ENCODE peak calls at places on chromosome 20, in four cellular contexts. T, G, E and U are unnamed samples.

GRCh38 chr20:12928755-12929401 is 79.9 kb upstream of the SPTLC3 start:
- DNase-seq in T (peak; percentile 93), G (peak; percentile 42), E (no peak), U (peak; percentile 91)

GRCh38 chr20:38073307-38074010 is 39.9 kb downstream of the RPRD1B start:
- DNase-seq in T (peak; percentile 98), G (peak; percentile 93), E (peak; percentile 72), U (peak; percentile 64)

GRCh38 chr20:43985608-43986316 is 71.1 kb downstream of the TOX2 start:
- DNase-seq in T (no peak), G (no peak), E (no peak), U (no peak)

GRCh38 chr20:44705364-44706094 is 9.6 kb upstream of the CCN5 start:
- DNase-seq in T (no peak), G (no peak), E (no peak), U (no peak)

GRCh38 chr20:19003759-19004336 is 190.3 kb downstream of the SCP2D1 start:
- DNase-seq in T (no peak), G (no peak), E (no peak), U (no peak)

GRCh38 chr20:57880155-57880648 is 170.4 kb upstream of the PMEPA1 start:
- DNase-seq in T (peak; percentile 33), G (no peak), E (no peak), U (no peak)

GRCh38 chr20:37526839-37527637 is 638 bp downstream of the BLCAP start:
- DNase-seq in T (peak; percentile 30), G (no peak), E (no peak), U (peak; percentile 28)

GRCh38 chr20:59813948-59814834 is 119.2 kb downstream of the SYCP2 start:
- DNase-seq in T (no peak), G (no peak), E (no peak), U (no peak)

GRCh38 chr20:57301026-57301425 is 28.6 kb upstream of the SPO11 start:
- DNase-seq in T (no peak), G (no peak), E (no peak), U (no peak)

GRCh38 chr20:46624941-46625340 is 26.3 kb downstream of the SLC13A3 start:
- DNase-seq in T (no peak), G (no peak), E (no peak), U (no peak)

GRCh38 chr20:13525225-13525940 is 113.3 kb downstream of the TASP1 start:
- DNase-seq in T (peak; percentile 79), G (peak; percentile 85), E (no peak), U (peak; percentile 97)

GRCh38 chr20:44390280-44390679 is 34.8 kb downstream of the HNF4A start:
- DNase-seq in T (no peak), G (no peak), E (no peak), U (no peak)

GRCh38 chr20:3716195-3716834 is 3.9 kb upstream of the SIGLEC1 start:
- DNase-seq in T (peak; percentile 34), G (no peak), E (peak; percentile 59), U (peak; percentile 26)

GRCh38 chr20:33896509-33896908 is 85.4 kb downstream of the CHMP4B start:
- DNase-seq in T (peak; percentile 72), G (no peak), E (no peak), U (no peak)

GRCh38 chr20:52859156-52859887 is 112.8 kb upstream of the TSHZ2 start:
- DNase-seq in T (peak; percentile 87), G (no peak), E (peak; percentile 41), U (peak; percentile 86)

DNA sequence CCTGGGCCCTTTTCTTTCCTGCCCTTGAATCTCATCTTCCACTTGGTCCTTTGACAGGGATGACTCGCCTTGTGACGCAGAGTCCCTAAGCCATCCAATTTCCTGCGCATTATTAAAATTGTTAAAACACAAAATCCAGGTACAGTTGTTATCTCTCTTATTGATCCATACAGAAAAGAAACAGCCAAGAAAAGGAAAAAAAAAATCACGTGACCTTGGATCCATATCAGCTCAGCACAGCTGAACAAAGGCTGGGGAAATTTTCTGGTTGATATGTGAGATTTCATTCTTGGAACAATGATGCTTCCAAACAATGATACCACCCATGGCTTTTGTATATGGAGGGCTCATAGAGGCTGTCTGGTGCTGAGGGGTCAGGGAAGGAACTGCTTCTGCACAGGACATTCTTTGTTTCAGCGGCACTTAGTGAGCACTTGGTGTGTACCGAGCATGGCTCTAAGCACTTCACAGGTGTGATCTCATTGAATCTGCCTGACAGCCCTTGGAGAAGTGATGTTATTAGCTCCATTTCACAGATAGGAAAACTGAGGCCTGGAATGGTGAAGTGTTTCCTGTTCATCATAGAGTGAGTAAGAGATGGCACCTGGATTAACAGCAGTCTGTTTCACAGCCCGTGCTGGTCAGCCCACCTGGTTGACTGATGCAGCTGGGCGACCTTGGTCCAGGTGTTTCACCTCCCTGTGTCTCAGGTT is 155.0 kb upstream of the SULF2 start:
- DNase-seq in T (no peak), G (no peak), E (no peak), U (no peak)
- H3K27me3 ChIP-seq in T (no peaks in the 10 kb centered on the region), G (no peaks in the 10 kb centered on the region), E (no peaks in the 10 kb centered on the region), U (no peaks in the 10 kb centered on the region)

GRCh38 chr20:63000036-63000435 is 6.7 kb downstream of the BHLHE23 start:
- DNase-seq in T (no peak), G (no peak), E (no peak), U (no peak)
- H3K27me3 ChIP-seq in T (peaks cover 44% of the 10 kb centered on the region), G (peaks cover 68% of the 10 kb centered on the region), E (peaks cover 89% of the 10 kb centered on the region), U (peaks cover 23% of the 10 kb centered on the region)

DNA sequence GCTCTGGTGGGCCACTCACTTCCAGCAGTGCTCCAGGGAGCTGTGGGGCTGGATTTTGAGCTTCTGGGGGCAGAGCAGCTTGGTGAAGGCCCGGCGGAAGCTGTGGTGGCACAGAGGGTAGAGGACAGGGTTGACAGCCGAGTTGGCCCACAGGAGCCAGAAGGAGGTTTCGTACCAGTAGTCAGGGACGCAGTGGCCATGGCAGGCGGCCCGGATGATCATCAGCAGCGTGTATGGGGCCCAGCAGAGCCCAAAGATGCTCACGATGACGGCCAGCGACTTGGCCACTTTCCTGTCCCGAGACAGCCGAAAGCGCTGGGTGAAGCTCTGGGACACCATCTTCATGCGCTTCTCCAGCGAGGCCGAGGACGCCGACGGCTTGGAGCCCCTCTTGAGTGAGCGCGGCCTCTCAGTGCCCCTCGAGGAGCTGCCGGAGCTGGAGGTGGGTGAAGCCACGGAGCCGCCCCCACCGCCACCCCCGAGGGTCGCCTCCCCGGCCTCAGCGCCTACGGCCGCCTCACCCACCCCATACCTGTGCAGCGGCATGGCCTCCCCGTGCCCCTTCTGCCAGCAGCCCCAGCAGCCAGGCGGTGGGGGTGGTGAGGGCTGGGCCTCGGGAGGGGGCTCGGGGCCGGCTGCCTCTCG is 4.0 kb downstream of the HRH3 start:
- DNase-seq in T (no peak), G (no peak), E (no peak), U (no peak)
- H3K27me3 ChIP-seq in T (peaks cover 30% of the 10 kb centered on the region), G (peaks cover 55% of the 10 kb centered on the region), E (peaks cover 76% of the 10 kb centered on the region), U (peaks cover 35% of the 10 kb centered on the region)

DNA sequence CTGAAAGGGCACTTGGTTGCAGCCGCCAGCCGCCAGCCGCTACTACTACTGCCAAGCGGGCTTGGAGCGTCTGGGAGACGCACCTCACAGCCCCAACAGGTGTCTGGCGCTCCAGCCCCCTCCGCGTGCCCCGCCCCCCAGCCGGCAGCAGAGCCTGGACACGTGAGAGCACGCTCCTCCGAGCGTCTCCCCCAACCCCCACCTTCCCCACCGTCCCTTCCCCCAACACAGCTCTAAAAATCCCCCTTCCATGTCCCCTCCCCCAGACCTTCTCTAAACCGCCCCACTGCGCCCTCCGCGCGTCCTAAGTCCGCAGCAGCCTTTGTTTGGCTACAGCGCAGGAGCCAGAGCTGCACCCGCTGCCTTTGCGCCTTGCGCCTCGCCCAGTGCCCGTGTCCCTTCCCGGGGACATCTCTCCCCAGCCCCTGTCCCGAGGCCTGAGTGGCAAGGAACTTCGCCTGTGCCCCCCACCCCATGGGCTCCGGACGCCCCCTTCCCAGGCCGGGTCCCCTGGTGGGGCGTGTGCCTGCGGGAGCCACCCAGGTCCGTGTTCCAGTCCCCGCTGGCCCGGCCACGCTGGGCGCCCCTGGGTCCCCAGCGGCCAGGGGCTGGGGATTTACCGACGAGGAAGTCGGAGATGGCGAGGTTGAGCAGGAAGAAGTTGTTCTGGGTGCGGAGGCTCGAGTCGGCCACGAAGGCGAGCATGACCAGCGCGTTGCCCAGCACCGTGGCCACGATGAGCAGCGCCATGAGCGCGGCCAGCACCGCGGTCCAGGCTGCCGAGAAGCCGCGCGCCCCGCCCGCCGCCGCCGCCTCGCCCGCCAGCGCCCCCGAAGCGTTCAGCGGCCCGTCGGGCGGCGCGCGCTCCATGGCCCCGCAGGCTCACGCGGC is 732 bp downstream of the HRH3 start:
- DNase-seq in T (no peak), G (no peak), E (no peak), U (no peak)
- H3K27me3 ChIP-seq in T (peaks cover 32% of the 10 kb centered on the region), G (peaks cover 76% of the 10 kb centered on the region), E (peaks cover 83% of the 10 kb centered on the region), U (peaks cover 35% of the 10 kb centered on the region)